ENCODE peak calls at places on chromosomes 4 and X, in four cellular contexts. One of them, this sample, is unnamed.

GRCh38 chrX:850471-850916 is 219.9 kb downstream of the SHOX start:
- DNase-seq in pancreas: no peak
- DNase-seq in CD8-positive, alpha-beta T cell: no peak
- DNase-seq in coronary artery: no peak
- DNase-seq in this sample: no peak

GRCh38 chr4:56681158-56681848 is at the start of gene HOPX:
- DNase-seq in pancreas: peak; percentile 17
- DNase-seq in CD8-positive, alpha-beta T cell: peak; percentile 64
- DNase-seq in coronary artery: no peak
- DNase-seq in this sample: peak; percentile 10

GRCh38 chrX:39688576-39689373 is 409.0 kb downstream of the BCOR start:
- DNase-seq in pancreas: peak; percentile 53
- DNase-seq in CD8-positive, alpha-beta T cell: no peak
- DNase-seq in coronary artery: peak; percentile 79
- DNase-seq in this sample: no peak

GRCh38 chrX:39869846-39870601 is 227.7 kb downstream of the BCOR start:
- DNase-seq in CD8-positive, alpha-beta T cell: peak; percentile 81
- DNase-seq in coronary artery: no peak
- DNase-seq in pancreas: no peak
- DNase-seq in this sample: no peak

GRCh38 chrX:51571821-51572220 is 46.9 kb downstream of the CENPVL3 start:
- DNase-seq in coronary artery: no peak
- DNase-seq in pancreas: no peak
- DNase-seq in CD8-positive, alpha-beta T cell: no peak
- DNase-seq in this sample: no peak

GRCh38 chr4:180234730-180235129 is 2008.5 kb upstream of the TENM3 start:
- DNase-seq in coronary artery: no peak
- DNase-seq in CD8-positive, alpha-beta T cell: no peak
- DNase-seq in pancreas: no peak
- DNase-seq in this sample: no peak

GRCh38 chr4:113064244-113064643 is 14.8 kb downstream of the ANK2 start:
- DNase-seq in CD8-positive, alpha-beta T cell: no peak
- DNase-seq in pancreas: peak; percentile 21
- DNase-seq in coronary artery: no peak
- DNase-seq in this sample: no peak

GRCh38 chr4:74364649-74365491 is at the start of gene EREG:
- DNase-seq in pancreas: no peak
- DNase-seq in CD8-positive, alpha-beta T cell: no peak
- DNase-seq in coronary artery: no peak
- DNase-seq in this sample: no peak

GRCh38 chr4:11468901-11469300 is 40.2 kb upstream of the HS3ST1 start:
- DNase-seq in CD8-positive, alpha-beta T cell: no peak
- DNase-seq in coronary artery: no peak
- DNase-seq in pancreas: no peak
- DNase-seq in this sample: no peak

GRCh38 chr4:2087170-2087569 is 28.0 kb downstream of the NAT8L start:
- DNase-seq in coronary artery: no peak
- DNase-seq in pancreas: no peak
- DNase-seq in CD8-positive, alpha-beta T cell: no peak
- DNase-seq in this sample: no peak

GRCh38 chrX:10011991-10012390 is 44.8 kb downstream of the CLDN34 start:
- DNase-seq in CD8-positive, alpha-beta T cell: no peak
- DNase-seq in pancreas: no peak
- DNase-seq in coronary artery: no peak
- DNase-seq in this sample: no peak

GRCh38 chr4:3801931-3802550 is 35.9 kb downstream of the ADRA2C start:
- DNase-seq in pancreas: no peak
- DNase-seq in coronary artery: no peak
- DNase-seq in CD8-positive, alpha-beta T cell: no peak
- DNase-seq in this sample: no peak

GRCh38 chrX:53211391-53211978 is 13.5 kb downstream of the KDM5C start:
- DNase-seq in CD8-positive, alpha-beta T cell: no peak
- DNase-seq in coronary artery: no peak
- DNase-seq in pancreas: no peak
- DNase-seq in this sample: no peak

GRCh38 chrX:64377753-64378152 is 17.5 kb downstream of the MTMR8 start:
- DNase-seq in coronary artery: no peak
- DNase-seq in CD8-positive, alpha-beta T cell: no peak
- DNase-seq in pancreas: no peak
- DNase-seq in this sample: no peak

GRCh38 chr4:6956087-6956433 is 46.4 kb downstream of the TBC1D14 start:
- DNase-seq in CD8-positive, alpha-beta T cell: no peak
- DNase-seq in coronary artery: no peak
- DNase-seq in pancreas: no peak
- DNase-seq in this sample: no peak

GRCh38 chr4:157722146-157722545 is 450.7 kb downstream of the GASK1B start:
- DNase-seq in coronary artery: no peak
- DNase-seq in CD8-positive, alpha-beta T cell: no peak
- DNase-seq in pancreas: no peak
- DNase-seq in this sample: no peak

GRCh38 chrX:13140007-13140406 is 95.6 kb upstream of the FAM9C start:
- DNase-seq in CD8-positive, alpha-beta T cell: no peak
- DNase-seq in pancreas: no peak
- DNase-seq in coronary artery: no peak
- DNase-seq in this sample: no peak

GRCh38 chr4:27270435-27270834 is 409.8 kb downstream of the STIM2 start:
- DNase-seq in CD8-positive, alpha-beta T cell: no peak
- DNase-seq in pancreas: no peak
- DNase-seq in coronary artery: no peak
- DNase-seq in this sample: no peak

GRCh38 chr4:156875697-156876096 is 95.9 kb downstream of the PDGFC start:
- DNase-seq in coronary artery: no peak
- DNase-seq in CD8-positive, alpha-beta T cell: no peak
- DNase-seq in pancreas: no peak
- DNase-seq in this sample: no peak

GRCh38 chr4:138255917-138256597 is 13.9 kb upstream of the SLC7A11 start:
- DNase-seq in CD8-positive, alpha-beta T cell: no peak
- DNase-seq in coronary artery: no peak
- DNase-seq in pancreas: no peak
- DNase-seq in this sample: no peak

GRCh38 chr4:18033111-18034085 is 11.8 kb upstream of the LCORL start:
- DNase-seq in CD8-positive, alpha-beta T cell: no peak
- DNase-seq in coronary artery: no peak
- DNase-seq in pancreas: no peak
- DNase-seq in this sample: no peak

GRCh38 chr4:110480031-110480549 is 4.1 kb downstream of the ENPEP start:
- DNase-seq in CD8-positive, alpha-beta T cell: no peak
- DNase-seq in coronary artery: no peak
- DNase-seq in pancreas: no peak
- DNase-seq in this sample: no peak

GRCh38 chr4:41155194-41155830 is 59.0 kb downstream of the APBB2 start:
- DNase-seq in pancreas: no peak
- DNase-seq in coronary artery: no peak
- DNase-seq in CD8-positive, alpha-beta T cell: no peak
- DNase-seq in this sample: no peak

GRCh38 chr4:2799971-2800690 is 7.2 kb downstream of the SH3BP2 start:
- DNase-seq in pancreas: peak; percentile 53
- DNase-seq in coronary artery: no peak
- DNase-seq in CD8-positive, alpha-beta T cell: no peak
- DNase-seq in this sample: no peak

GRCh38 chr4:159358226-159358625 is 255.3 kb downstream of the RAPGEF2 start:
- DNase-seq in CD8-positive, alpha-beta T cell: no peak
- DNase-seq in coronary artery: no peak
- DNase-seq in pancreas: no peak
- DNase-seq in this sample: no peak

GRCh38 chr4:1194028-1194900 is 21.9 kb upstream of the SPON2 start:
- DNase-seq in pancreas: no peak
- DNase-seq in CD8-positive, alpha-beta T cell: no peak
- DNase-seq in coronary artery: peak; percentile 81
- DNase-seq in this sample: no peak

DNA sequence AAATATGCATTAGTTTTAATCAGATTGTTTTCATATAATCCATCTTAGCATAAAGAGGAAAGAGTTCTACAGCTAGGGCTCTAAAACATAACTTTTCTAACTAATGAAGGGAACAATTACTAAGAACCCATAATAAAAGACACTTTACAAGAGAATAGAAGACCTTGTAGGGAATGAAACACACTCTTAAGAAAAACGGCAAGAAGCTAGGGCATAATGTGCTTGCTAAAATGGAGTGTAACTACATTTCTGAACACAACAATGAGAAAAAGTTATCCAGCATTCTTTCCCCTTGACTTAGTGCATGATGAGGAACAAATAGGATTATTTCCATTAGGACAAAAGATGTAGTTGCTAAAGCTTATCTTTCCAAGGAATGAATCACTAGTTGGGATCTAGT is 54.6 kb downstream of the ARHGAP6 start:
- DNase-seq in pancreas: no peak
- DNase-seq in CD8-positive, alpha-beta T cell: no peak
- DNase-seq in coronary artery: no peak
- DNase-seq in this sample: no peak
- H3K4me3 ChIP-seq in pancreas: no peak overlapping the region
- H3K4me3 ChIP-seq in CD8-positive, alpha-beta T cell: no peak overlapping the region
- H3K4me3 ChIP-seq in coronary artery: no peak overlapping the region
- H3K4me3 ChIP-seq in this sample: no peak overlapping the region

DNA sequence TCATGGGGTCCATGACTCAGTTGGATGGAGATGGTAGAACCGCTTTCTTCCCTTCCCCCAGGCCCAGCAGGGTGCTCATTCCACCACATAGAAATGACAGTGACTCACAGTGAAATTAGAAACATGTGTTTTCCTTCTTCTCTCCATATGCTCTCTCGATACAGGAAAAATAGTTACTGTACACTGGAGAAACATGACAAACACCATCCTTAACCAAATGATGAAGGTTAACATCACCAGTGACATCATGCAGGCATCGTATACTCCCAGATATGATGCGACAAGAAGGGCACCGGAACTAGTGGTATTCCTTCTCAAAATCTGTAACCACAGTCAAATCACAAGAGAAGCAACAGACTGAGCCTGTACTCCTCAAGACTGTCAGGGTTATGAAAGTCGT is 11.7 kb upstream of the RAB40A start:
- DNase-seq in coronary artery: no peak
- DNase-seq in CD8-positive, alpha-beta T cell: no peak
- DNase-seq in pancreas: no peak
- DNase-seq in this sample: no peak
- H3K4me3 ChIP-seq in coronary artery: no peak overlapping the region
- H3K4me3 ChIP-seq in CD8-positive, alpha-beta T cell: no peak overlapping the region
- H3K4me3 ChIP-seq in pancreas: no peak overlapping the region
- H3K4me3 ChIP-seq in this sample: no peak overlapping the region

DNA sequence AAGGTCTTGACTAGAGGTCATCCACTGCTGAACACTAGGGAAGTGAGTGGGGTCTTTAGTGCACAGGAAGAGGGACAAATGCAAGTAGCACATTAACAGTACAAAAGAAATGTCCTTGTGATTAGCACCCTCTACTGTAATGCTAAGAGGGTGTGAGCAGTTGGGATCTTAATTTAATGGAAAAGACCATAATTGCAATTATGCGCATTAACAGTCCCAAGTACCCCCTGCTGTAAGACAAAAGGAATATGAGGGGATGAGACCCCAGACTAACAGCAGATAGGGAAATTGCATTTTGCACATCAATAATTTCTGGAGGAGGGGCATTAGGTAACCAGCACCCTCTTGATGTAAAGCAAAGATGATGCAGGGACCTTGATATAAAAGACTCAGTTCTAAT is 285.0 kb downstream of the CHIC1 start:
- DNase-seq in coronary artery: no peak
- DNase-seq in CD8-positive, alpha-beta T cell: no peak
- DNase-seq in pancreas: no peak
- DNase-seq in this sample: no peak
- H3K4me3 ChIP-seq in coronary artery: peak overlapping the region; percentile 67
- H3K4me3 ChIP-seq in CD8-positive, alpha-beta T cell: no peak overlapping the region
- H3K4me3 ChIP-seq in pancreas: no peak overlapping the region
- H3K4me3 ChIP-seq in this sample: no peak overlapping the region

GRCh38 chr4:140076307-140076706 is 77.7 kb downstream of the MAML3 start:
- DNase-seq in pancreas: no peak
- DNase-seq in coronary artery: no peak
- DNase-seq in CD8-positive, alpha-beta T cell: no peak
- DNase-seq in this sample: no peak
- H3K4me3 ChIP-seq in pancreas: no peak overlapping the region
- H3K4me3 ChIP-seq in coronary artery: no peak overlapping the region
- H3K4me3 ChIP-seq in CD8-positive, alpha-beta T cell: no peak overlapping the region
- H3K4me3 ChIP-seq in this sample: no peak overlapping the region